ENCODE peak calls at places on chromosomes 3 and 15, in four cellular contexts. O, I, J and Y are unnamed samples.
A peak's percentile ranks its signal among the peaks of the same experiment; 100 is the strongest.

GRCh38 chr3:126955004-126955790 is 27.7 kb upstream of the PLXNA1 start:
- DNase-seq in J (no peak), O (no peak), I (peak; percentile 50), Y (no peak)

GRCh38 chr3:13652728-13653127 is 103.8 kb downstream of the FBLN2 start:
- DNase-seq in J (no peak), O (no peak), I (no peak), Y (no peak)

GRCh38 chr15:38128389-38128788 is 124.2 kb upstream of the SPRED1 start:
- DNase-seq in O (no peak), J (no peak), I (no peak), Y (no peak)

GRCh38 chr3:40691598-40691905 is 166.8 kb downstream of the ZNF621 start:
- DNase-seq in I (no peak), J (no peak), O (no peak), Y (no peak)

GRCh38 chr3:8458711-8459110 is 42.9 kb upstream of the LMCD1 start:
- DNase-seq in O (no peak), J (no peak), I (no peak), Y (no peak)

GRCh38 chr15:67065531-67066005 is at the start of gene SMAD3:
- DNase-seq in J (peak; percentile 92), I (peak; percentile 96), O (peak; percentile 93), Y (peak; percentile 88)

GRCh38 chr3:52216585-52217408 is 8.6 kb downstream of the TLR9 start:
- DNase-seq in J (peak; percentile 97), I (no peak), O (peak; percentile 14), Y (peak; percentile 55)

GRCh38 chr3:3800076-3800448 is 831 bp downstream of the LRRN1 start:
- DNase-seq in O (no peak), I (no peak), J (peak; percentile 27), Y (peak; percentile 34)

GRCh38 chr3:128343287-128344045 is 123.2 kb downstream of the DNAJB8 start:
- DNase-seq in J (peak; percentile 47), O (peak; percentile 20), I (peak; percentile 40), Y (no peak)

GRCh38 chr15:79065361-79065743 is 25.2 kb downstream of the RASGRF1 start:
- DNase-seq in J (no peak), O (no peak), I (no peak), Y (no peak)

GRCh38 chr3:64216706-64217105 is 8.6 kb downstream of the PRICKLE2 start:
- DNase-seq in I (no peak), O (no peak), J (no peak), Y (no peak)

GRCh38 chr3:14363379-14363778 is 39.0 kb upstream of the SLC6A6 start:
- DNase-seq in J (no peak), I (no peak), O (no peak), Y (no peak)

GRCh38 chr15:49060710-49061483 is 14.7 kb upstream of the SECISBP2L start:
- DNase-seq in O (no peak), J (no peak), I (no peak), Y (no peak)

GRCh38 chr15:71366926-71367325 is 251.7 kb downstream of the THSD4 start:
- DNase-seq in I (no peak), O (no peak), J (no peak), Y (no peak)

GRCh38 chr15:98943609-98944111 is 63.9 kb downstream of the PGPEP1L start:
- DNase-seq in J (no peak), I (no peak), O (no peak), Y (no peak)

GRCh38 chr3:13235079-13235478 is 161.8 kb upstream of the IQSEC1 start:
- DNase-seq in O (no peak), J (no peak), I (no peak), Y (no peak)

GRCh38 chr3:188595890-188596376 is 442.0 kb downstream of the LPP start:
- DNase-seq in I (no peak), J (no peak), O (no peak), Y (no peak)

GRCh38 chr3:162973518-162973917 is 1476.9 kb downstream of the OTOL1 start:
- DNase-seq in I (no peak), J (no peak), O (no peak), Y (no peak)

GRCh38 chr3:57689367-57690053 is 3.4 kb downstream of the DENND6A start:
- DNase-seq in I (no peak), O (no peak), J (no peak), Y (no peak)

GRCh38 chr3:64185436-64185835 is 39.8 kb downstream of the PRICKLE2 start:
- DNase-seq in O (no peak), I (no peak), J (no peak), Y (no peak)

GRCh38 chr15:66008920-66009572 is 139.8 kb downstream of the RAB11A start:
- DNase-seq in J (no peak), I (no peak), O (peak; percentile 86), Y (no peak)

GRCh38 chr3:116038968-116039950 is 406.0 kb downstream of the LSAMP start:
- DNase-seq in I (no peak), J (no peak), O (no peak), Y (no peak)

GRCh38 chr3:69251078-69251805 is 128.8 kb upstream of the LMOD3 start:
- DNase-seq in I (no peak), O (no peak), J (no peak), Y (no peak)

GRCh38 chr3:181797431-181797830 is 85.7 kb downstream of the SOX2 start:
- DNase-seq in O (no peak), I (no peak), J (no peak), Y (no peak)

GRCh38 chr3:138361193-138361525 is 12.8 kb downstream of the MRAS start:
- DNase-seq in J (no peak), O (no peak), I (peak; percentile 36), Y (no peak)

GRCh38 chr3:138361561-138361971 is 13.2 kb downstream of the MRAS start:
- DNase-seq in J (no peak), I (peak; percentile 42), O (no peak), Y (no peak)

GRCh38 chr3:138359549-138360271 is 11.3 kb downstream of the MRAS start:
- DNase-seq in I (peak; percentile 37), J (no peak), O (no peak), Y (no peak)

GRCh38 chr3:138359137-138359536 is 10.8 kb downstream of the MRAS start:
- DNase-seq in I (peak; percentile 34), J (no peak), O (no peak), Y (no peak)

DNA sequence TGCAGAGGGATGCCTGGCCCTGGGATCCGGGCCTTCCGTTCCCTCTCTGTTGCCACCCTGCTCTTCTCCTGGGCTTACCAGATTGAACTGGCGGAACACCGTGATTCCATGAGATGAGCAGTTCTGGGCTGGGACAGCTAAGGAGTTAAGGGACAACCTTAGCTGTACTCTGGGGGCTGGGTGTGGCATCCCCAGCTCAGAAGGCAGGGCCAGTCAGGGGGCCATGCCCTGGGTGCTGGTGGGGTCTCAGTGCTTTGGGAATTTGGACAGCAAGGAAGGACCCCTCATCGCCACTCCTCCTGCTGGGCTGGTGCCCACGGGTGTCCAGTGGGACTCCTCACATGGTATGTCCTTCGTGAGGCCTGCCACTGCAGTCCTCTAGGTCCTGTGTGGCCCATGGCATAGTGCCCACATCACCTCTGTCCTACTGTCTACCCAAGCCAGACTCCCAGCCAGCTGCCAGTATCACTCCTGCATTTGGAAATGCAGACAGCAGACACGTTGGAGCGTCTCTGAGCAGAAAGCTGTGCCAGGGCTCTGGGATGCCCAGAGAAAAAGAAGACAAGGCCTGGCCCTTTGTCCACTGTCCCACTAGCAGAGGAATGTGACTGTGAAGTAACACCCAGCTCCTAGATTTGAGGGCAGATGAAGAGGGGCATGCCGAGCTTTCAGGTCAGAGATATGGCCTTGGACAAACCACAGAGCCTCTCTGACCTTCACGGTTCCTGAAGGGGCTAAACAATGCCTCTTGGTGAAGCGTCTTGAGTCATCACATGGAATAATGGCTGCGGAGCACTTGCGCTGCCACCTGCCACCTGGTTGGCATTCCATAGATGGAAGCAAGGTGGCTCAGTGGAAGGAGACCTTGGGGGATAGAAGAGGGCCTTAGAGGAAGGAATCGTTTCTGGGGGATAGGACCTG is 12.2 kb downstream of the MRAS start:
- DNase-seq in J (no peak), I (peak; percentile 64), O (no peak), Y (no peak)
- H3K4me1 ChIP-seq in J (peaks cover 39% of the 10 kb centered on the region), I (peaks cover 20% of the 10 kb centered on the region), O (no peaks in the 10 kb centered on the region), Y (peaks cover 20% of the 10 kb centered on the region)

DNA sequence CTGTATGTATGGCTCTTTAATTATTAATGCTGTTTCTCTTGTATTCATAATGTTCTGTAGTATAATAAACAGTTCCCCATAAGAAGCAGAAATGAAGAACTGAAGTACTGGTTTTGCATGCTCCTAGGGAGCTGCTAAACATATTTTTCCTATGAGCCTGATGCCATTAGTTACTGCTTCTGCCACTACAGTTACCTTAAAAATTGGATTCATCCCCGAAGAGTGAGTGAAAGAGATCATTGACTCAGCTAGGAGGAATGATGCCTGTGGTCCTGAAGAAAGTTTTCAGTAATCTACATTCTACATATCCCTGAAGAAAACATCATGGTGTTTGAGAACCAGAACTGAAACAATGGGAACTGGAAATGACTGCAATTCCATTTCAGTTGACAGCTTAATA is 37.1 kb upstream of the ST3GAL6 start:
- DNase-seq in J (no peak), O (no peak), I (no peak), Y (no peak)
- TF ChIP-seq EP300 in J (no peak), O (no peak), I (no peak), Y (no peak)

GRCh38 chr3:62876064-62876463 is 848 bp upstream of the CADPS start:
- DNase-seq in J (no peak), I (no peak), O (no peak), Y (peak; percentile 32)

GRCh38 chr3:62875103-62876002 is at the start of gene CADPS:
- DNase-seq in O (no peak), J (no peak), I (no peak), Y (peak; percentile 30)

GRCh38 chr3:62874398-62875102 is 666 bp downstream of the CADPS start:
- DNase-seq in J (no peak), O (no peak), I (no peak), Y (no peak)

GRCh38 chr3:62872318-62872717 is 2.9 kb downstream of the CADPS start:
- DNase-seq in I (no peak), J (no peak), O (no peak), Y (no peak)

DNA sequence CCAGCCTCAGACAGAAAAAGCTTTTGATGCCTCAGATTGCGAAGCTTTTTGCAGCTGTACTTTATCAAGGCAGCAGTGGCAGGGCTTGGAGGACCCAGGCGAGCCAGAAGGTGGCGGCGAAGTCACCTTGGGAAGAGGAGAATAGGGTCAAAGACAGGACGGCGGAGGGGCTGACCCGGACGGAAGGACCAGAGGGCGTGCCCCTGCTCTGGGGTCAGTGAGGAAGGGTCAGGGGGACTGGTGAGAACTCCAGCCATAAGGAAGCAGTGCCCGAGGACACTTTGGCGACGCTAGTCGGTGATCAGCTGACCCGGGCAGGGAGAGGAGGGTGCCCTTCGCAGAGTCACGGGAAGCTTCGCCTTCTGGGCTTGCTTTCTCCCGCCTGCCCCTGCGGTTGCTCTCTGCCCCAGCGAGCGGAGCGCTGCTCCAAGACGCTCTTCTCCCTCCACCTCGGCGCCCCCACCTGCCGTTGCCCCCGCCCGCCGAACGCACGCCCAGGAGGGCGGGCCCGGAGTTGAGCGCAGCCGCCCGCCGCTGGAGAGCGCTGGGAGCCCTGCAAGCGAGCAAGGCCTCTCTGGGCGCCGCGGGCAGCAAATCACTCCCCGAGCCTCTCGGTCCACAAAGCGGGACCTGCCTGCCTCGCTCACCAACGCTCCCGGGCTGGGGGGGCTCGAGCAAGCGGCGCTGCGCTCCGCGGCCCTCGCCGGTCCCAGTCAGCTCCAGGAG is 1.4 kb downstream of the CADPS start:
- DNase-seq in O (peak; percentile 10), I (no peak), J (no peak), Y (peak; percentile 27)
- TF ChIP-seq CTCF in O (peak; percentile 21), I (no peak), J (no peak), Y (no peak)

GRCh38 chr15:93047621-93048425 is 41.2 kb downstream of the RGMA start:
- DNase-seq in J (no peak), I (no peak), O (no peak), Y (no peak)

GRCh38 chr15:93049914-93050534 is 39.0 kb downstream of the RGMA start:
- DNase-seq in J (no peak), O (no peak), I (no peak), Y (no peak)

GRCh38 chr15:93048759-93049161 is 40.3 kb downstream of the RGMA start:
- DNase-seq in O (no peak), I (peak; percentile 93), J (no peak), Y (no peak)

GRCh38 chr15:93048426-93048721 is 40.6 kb downstream of the RGMA start:
- DNase-seq in I (no peak), J (no peak), O (no peak), Y (no peak)

GRCh38 chr15:93049233-93049632 is 39.8 kb downstream of the RGMA start:
- DNase-seq in J (no peak), O (no peak), I (no peak), Y (no peak)
- H3K4me1 ChIP-seq in J (peaks cover 71% of the 10 kb centered on the region), O (no peaks in the 10 kb centered on the region), I (peaks cover 53% of the 10 kb centered on the region), Y (no peaks in the 10 kb centered on the region)